ENCODE peak calls at places on chromosome 7, in six cellular contexts. One of them, this sample, is unnamed.
A peak's percentile ranks its signal among the peaks of the same experiment; 100 is the strongest.

GRCh38 chr7:24129597-24129996 is 154.4 kb upstream of the NPY start:
- DNase-seq in upper lobe of right lung: no peak
- DNase-seq in choroid plexus epithelial cell: no peak
- DNase-seq in RWPE2: peak; percentile 65
- DNase-seq in astrocyte of the spinal cord: peak; percentile 36
- DNase-seq in heart left ventricle: no peak
- DNase-seq in this sample: no peak

GRCh38 chr7:2537981-2538851 is 17.1 kb downstream of the BRAT1 start:
- DNase-seq in astrocyte of the spinal cord: no peak
- DNase-seq in upper lobe of right lung: peak; percentile 65
- DNase-seq in heart left ventricle: peak; percentile 10
- DNase-seq in choroid plexus epithelial cell: no peak
- DNase-seq in RWPE2: no peak
- DNase-seq in this sample: no peak

GRCh38 chr7:131105803-131106680 is 221.6 kb upstream of the MKLN1 start:
- DNase-seq in choroid plexus epithelial cell: peak; percentile 80
- DNase-seq in heart left ventricle: peak; percentile 85
- DNase-seq in astrocyte of the spinal cord: peak; percentile 46
- DNase-seq in RWPE2: peak; percentile 66
- DNase-seq in upper lobe of right lung: peak; percentile 95
- DNase-seq in this sample: peak; percentile 76

GRCh38 chr7:157139142-157140117 is 704 bp downstream of the UBE3C start:
- DNase-seq in choroid plexus epithelial cell: peak; percentile 26
- DNase-seq in heart left ventricle: peak; percentile 49
- DNase-seq in RWPE2: no peak
- DNase-seq in astrocyte of the spinal cord: peak; percentile 6
- DNase-seq in upper lobe of right lung: peak; percentile 85
- DNase-seq in this sample: peak; percentile 12

GRCh38 chr7:127447326-127447945 is 54.9 kb upstream of the ZNF800 start:
- DNase-seq in heart left ventricle: no peak
- DNase-seq in upper lobe of right lung: no peak
- DNase-seq in choroid plexus epithelial cell: peak; percentile 73
- DNase-seq in RWPE2: no peak
- DNase-seq in astrocyte of the spinal cord: peak; percentile 16
- DNase-seq in this sample: peak; percentile 31

GRCh38 chr7:85237721-85238120 is 50.9 kb upstream of the SEMA3D start:
- DNase-seq in choroid plexus epithelial cell: peak; percentile 5
- DNase-seq in upper lobe of right lung: no peak
- DNase-seq in RWPE2: no peak
- DNase-seq in astrocyte of the spinal cord: peak; percentile 68
- DNase-seq in heart left ventricle: no peak
- DNase-seq in this sample: no peak

GRCh38 chr7:140646931-140647647 is 6.5 kb upstream of the DENND2A start:
- DNase-seq in RWPE2: no peak
- DNase-seq in astrocyte of the spinal cord: peak; percentile 19
- DNase-seq in upper lobe of right lung: peak; percentile 63
- DNase-seq in choroid plexus epithelial cell: peak; percentile 51
- DNase-seq in heart left ventricle: peak; percentile 32
- DNase-seq in this sample: peak; percentile 17

GRCh38 chr7:106959753-106960152 is 84.8 kb upstream of the PRKAR2B start:
- DNase-seq in heart left ventricle: no peak
- DNase-seq in choroid plexus epithelial cell: no peak
- DNase-seq in astrocyte of the spinal cord: no peak
- DNase-seq in upper lobe of right lung: no peak
- DNase-seq in RWPE2: no peak
- DNase-seq in this sample: no peak

GRCh38 chr7:19215421-19215820 is 70.2 kb upstream of the FERD3L start:
- DNase-seq in choroid plexus epithelial cell: peak; percentile 94
- DNase-seq in heart left ventricle: no peak
- DNase-seq in upper lobe of right lung: no peak
- DNase-seq in RWPE2: no peak
- DNase-seq in astrocyte of the spinal cord: peak; percentile 93
- DNase-seq in this sample: peak; percentile 76

GRCh38 chr7:9978111-9979064 is 995.3 kb upstream of the PHF14 start:
- DNase-seq in astrocyte of the spinal cord: no peak
- DNase-seq in upper lobe of right lung: no peak
- DNase-seq in choroid plexus epithelial cell: no peak
- DNase-seq in RWPE2: no peak
- DNase-seq in heart left ventricle: no peak
- DNase-seq in this sample: no peak

DNA sequence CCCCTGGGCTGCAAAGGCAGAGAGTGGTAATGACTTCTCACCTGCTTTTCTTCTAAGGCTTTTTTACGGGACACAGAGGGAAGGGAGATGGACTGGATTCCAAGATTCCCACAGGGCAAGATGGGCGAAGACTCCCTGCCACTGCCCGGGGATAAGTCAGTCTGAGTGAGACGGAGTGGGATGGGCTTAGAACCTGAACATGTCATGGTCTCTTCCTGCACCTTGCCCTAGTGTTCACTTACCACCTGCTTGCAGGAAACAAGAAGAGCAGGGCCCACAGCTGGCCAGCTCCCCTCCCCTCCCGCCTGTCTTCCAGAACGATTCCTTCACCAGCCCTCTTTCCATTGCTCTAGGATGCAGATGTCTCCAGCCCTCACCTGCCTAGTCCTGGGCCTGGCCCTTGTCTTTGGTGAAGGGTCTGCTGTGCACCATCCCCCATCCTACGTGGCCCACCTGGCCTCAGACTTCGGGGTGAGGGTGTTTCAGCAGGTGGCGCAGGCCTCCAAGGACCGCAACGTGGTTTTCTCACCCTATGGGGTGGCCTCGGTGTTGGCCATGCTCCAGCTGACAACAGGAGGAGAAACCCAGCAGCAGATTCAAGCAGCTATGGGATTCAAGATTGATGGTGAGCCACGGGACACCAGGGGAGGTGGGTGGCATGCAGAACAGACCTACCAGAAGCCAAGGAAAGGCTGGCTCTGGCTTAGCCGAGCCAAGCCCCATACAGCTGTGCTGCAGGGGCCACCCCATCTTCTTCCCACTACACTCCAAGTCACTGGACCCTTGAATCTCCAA is 1.3 kb downstream of the SERPINE1 start:
- DNase-seq in RWPE2: no peak
- DNase-seq in choroid plexus epithelial cell: peak; percentile 78
- DNase-seq in upper lobe of right lung: no peak
- DNase-seq in astrocyte of the spinal cord: peak; percentile 65
- DNase-seq in heart left ventricle: no peak
- DNase-seq in this sample: peak; percentile 32
- H3K4me3 ChIP-seq in RWPE2: peak overlapping the region; percentile 40
- H3K4me3 ChIP-seq in choroid plexus epithelial cell: peak overlapping the region; percentile 72
- H3K4me3 ChIP-seq in upper lobe of right lung: no peak overlapping the region
- H3K4me3 ChIP-seq in astrocyte of the spinal cord: peak overlapping the region; percentile 97
- H3K4me3 ChIP-seq in heart left ventricle: no peak overlapping the region
- H3K4me3 ChIP-seq in this sample: peak overlapping the region; percentile 86

GRCh38 chr7:93148135-93148534 is at the start of gene SAMD9L:
- DNase-seq in RWPE2: no peak
- DNase-seq in astrocyte of the spinal cord: peak; percentile 24
- DNase-seq in upper lobe of right lung: no peak
- DNase-seq in choroid plexus epithelial cell: peak; percentile 53
- DNase-seq in heart left ventricle: no peak
- DNase-seq in this sample: peak; percentile 47

GRCh38 chr7:93146465-93147127 is 1.6 kb downstream of the SAMD9L start:
- DNase-seq in heart left ventricle: no peak
- DNase-seq in choroid plexus epithelial cell: peak; percentile 9
- DNase-seq in astrocyte of the spinal cord: no peak
- DNase-seq in upper lobe of right lung: no peak
- DNase-seq in RWPE2: no peak
- DNase-seq in this sample: no peak

GRCh38 chr7:93147358-93147757 is 827 bp downstream of the SAMD9L start:
- DNase-seq in astrocyte of the spinal cord: peak; percentile 61
- DNase-seq in RWPE2: no peak
- DNase-seq in choroid plexus epithelial cell: peak; percentile 68
- DNase-seq in heart left ventricle: peak; percentile 36
- DNase-seq in upper lobe of right lung: no peak
- DNase-seq in this sample: peak; percentile 70

GRCh38 chr7:93145324-93145723 is 2.9 kb downstream of the SAMD9L start:
- DNase-seq in choroid plexus epithelial cell: no peak
- DNase-seq in upper lobe of right lung: no peak
- DNase-seq in heart left ventricle: no peak
- DNase-seq in astrocyte of the spinal cord: no peak
- DNase-seq in RWPE2: no peak
- DNase-seq in this sample: no peak

DNA sequence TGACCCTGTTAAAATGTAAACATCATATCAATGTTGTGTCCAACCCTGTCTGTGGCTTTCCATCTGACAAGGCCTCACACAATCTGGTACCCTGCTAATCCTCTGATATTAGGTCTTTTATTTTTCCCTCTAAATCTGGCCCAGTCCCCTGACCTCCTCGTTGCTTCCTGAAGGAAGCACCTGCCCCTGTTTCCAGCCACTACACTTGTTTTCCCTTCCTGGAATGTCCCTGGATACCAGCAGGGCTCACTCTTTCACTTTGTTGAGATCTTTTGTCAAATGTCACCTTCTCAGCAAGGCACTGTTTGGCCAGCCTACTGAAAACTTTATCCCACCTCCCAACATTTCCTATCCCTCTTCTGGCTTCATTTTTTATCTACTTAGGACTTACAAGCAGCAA is 2.1 kb downstream of the SAMD9L start:
- DNase-seq in astrocyte of the spinal cord: no peak
- DNase-seq in RWPE2: no peak
- DNase-seq in choroid plexus epithelial cell: no peak
- DNase-seq in upper lobe of right lung: no peak
- DNase-seq in heart left ventricle: no peak
- DNase-seq in this sample: no peak
- TF ChIP-seq CTCF in astrocyte of the spinal cord: no peak
- TF ChIP-seq CTCF in RWPE2: no peak
- TF ChIP-seq CTCF in choroid plexus epithelial cell: no peak
- TF ChIP-seq CTCF in upper lobe of right lung: no peak
- TF ChIP-seq CTCF in heart left ventricle: no peak
- TF ChIP-seq CTCF in this sample: no peak

GRCh38 chr7:711967-712600 is 14.4 kb upstream of the DNAAF5 start:
- DNase-seq in astrocyte of the spinal cord: no peak
- DNase-seq in choroid plexus epithelial cell: no peak
- DNase-seq in heart left ventricle: no peak
- DNase-seq in RWPE2: no peak
- DNase-seq in upper lobe of right lung: no peak
- DNase-seq in this sample: no peak
- H3K4me3 ChIP-seq in astrocyte of the spinal cord: peak overlapping the region; percentile 36
- H3K4me3 ChIP-seq in choroid plexus epithelial cell: peak overlapping the region; percentile 55
- H3K4me3 ChIP-seq in heart left ventricle: peak overlapping the region; percentile 39
- H3K4me3 ChIP-seq in RWPE2: no peak overlapping the region
- H3K4me3 ChIP-seq in upper lobe of right lung: peak overlapping the region; percentile 50
- H3K4me3 ChIP-seq in this sample: peak overlapping the region; percentile 44

GRCh38 chr7:31122649-31123058 is 70.5 kb downstream of the ADCYAP1R1 start:
- DNase-seq in upper lobe of right lung: no peak
- DNase-seq in heart left ventricle: peak; percentile 60
- DNase-seq in astrocyte of the spinal cord: peak; percentile 85
- DNase-seq in RWPE2: no peak
- DNase-seq in choroid plexus epithelial cell: peak; percentile 92
- DNase-seq in this sample: peak; percentile 96
- TF ChIP-seq CTCF in upper lobe of right lung: peak; percentile 78
- TF ChIP-seq CTCF in heart left ventricle: peak; percentile 91
- TF ChIP-seq CTCF in astrocyte of the spinal cord: peak; percentile 81
- TF ChIP-seq CTCF in RWPE2: peak; percentile 90
- TF ChIP-seq CTCF in choroid plexus epithelial cell: peak; percentile 92
- TF ChIP-seq CTCF in this sample: peak; percentile 84

This sample was measured in fibroblast of the aortic adventitia.